ENCODE peak calls at places on chromosome 2, in seven cellular contexts. N is OCI-LY7; K is psoas muscle; V is fibroblast of lung; A is left lung; Z is CD8-positive, alpha-beta T cell; H is heart right ventricle. W is an unnamed sample.
A peak's percentile ranks its signal among the peaks of the same experiment; 100 is the strongest.

GRCh38 chr2:34251578-34251977 is 652.5 kb upstream of the FAM98A start:
- DNase-seq in N (no peak), H (no peak), Z (no peak), K (no peak), V (no peak), A (no peak), W (no peak)

GRCh38 chr2:54459037-54459441 is 2.9 kb downstream of the SPTBN1 start:
- DNase-seq in Z (no peak), A (no peak), V (peak; percentile 63), K (no peak), N (peak; percentile 13), H (no peak), W (no peak)

GRCh38 chr2:232875256-232876070 is 5.4 kb downstream of the SNORC start:
- DNase-seq in Z (no peak), N (no peak), A (no peak), H (no peak), V (no peak), K (no peak), W (no peak)

GRCh38 chr2:191954446-191954845 is 107.6 kb upstream of the CAVIN2 start:
- DNase-seq in H (no peak), K (no peak), A (no peak), N (no peak), Z (no peak), V (no peak), W (no peak)

GRCh38 chr2:43251171-43251731 is 24.8 kb upstream of the ZFP36L2 start:
- DNase-seq in A (no peak), H (no peak), N (no peak), V (peak; percentile 83), Z (no peak), K (no peak), W (no peak)

GRCh38 chr2:197851451-197851850 is 47.1 kb downstream of the PLCL1 start:
- DNase-seq in Z (no peak), N (no peak), A (no peak), K (no peak), V (no peak), H (no peak), W (no peak)

GRCh38 chr2:172293952-172294351 is 133.4 kb upstream of the ITGA6 start:
- DNase-seq in V (peak; percentile 14), K (no peak), Z (no peak), H (no peak), A (peak; percentile 49), N (no peak), W (no peak)

GRCh38 chr2:241773511-241774418 is 2.9 kb upstream of the GAL3ST2 start:
- DNase-seq in H (no peak), V (no peak), K (no peak), N (no peak), Z (no peak), A (no peak), W (peak; percentile 44)

GRCh38 chr2:45746888-45747287 is 95.4 kb downstream of the PRKCE start:
- DNase-seq in K (no peak), Z (no peak), H (no peak), V (no peak), A (no peak), N (no peak), W (no peak)

GRCh38 chr2:239175181-239175580 is 225.6 kb downstream of the HDAC4 start:
- DNase-seq in H (no peak), Z (no peak), N (no peak), V (no peak), K (no peak), A (peak; percentile 22), W (peak; percentile 25)
- H3K9me3 ChIP-seq in H (no peaks in the 10 kb centered on the region), Z (peaks cover 26% of the 10 kb centered on the region), N (peaks cover 6% of the 10 kb centered on the region), V (no peaks in the 10 kb centered on the region), K (peaks cover 13% of the 10 kb centered on the region), A (no peaks in the 10 kb centered on the region), W (peaks cover 6% of the 10 kb centered on the region)

GRCh38 chr2:26033769-26034596 is at the start of gene RAB10:
- DNase-seq in K (peak; percentile 100), Z (peak; percentile 99), N (peak; percentile 99), H (peak; percentile 99), V (peak; percentile 98), A (peak; percentile 99), W (peak; percentile 99)
- H3K4me1 ChIP-seq in K (peaks cover 27% of the 10 kb centered on the region), Z (peaks cover 29% of the 10 kb centered on the region), N (peaks cover 27% of the 10 kb centered on the region), H (peaks cover 43% of the 10 kb centered on the region), V (peaks cover 5% of the 10 kb centered on the region), A (peaks cover 15% of the 10 kb centered on the region), W (peaks cover 23% of the 10 kb centered on the region)

DNA sequence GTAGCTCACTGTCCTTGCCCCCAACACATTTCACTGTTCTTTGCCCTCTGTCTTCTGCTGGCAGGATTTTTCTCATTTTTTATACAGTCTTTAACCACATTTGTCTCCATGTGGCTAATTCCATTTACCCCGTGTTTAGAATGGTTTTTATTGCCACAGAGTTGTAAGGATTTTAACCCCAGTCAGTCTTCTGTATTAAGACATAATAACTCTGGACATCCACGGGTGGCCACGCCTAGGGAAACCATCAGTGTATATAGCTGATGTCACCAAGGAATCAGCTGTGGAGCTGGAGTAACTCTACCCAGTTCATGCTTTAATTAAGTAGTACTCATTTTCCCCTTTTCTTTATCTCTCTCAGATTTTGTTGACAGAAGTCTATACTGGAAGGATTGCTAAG is 139.8 kb downstream of the MAP4K4 start:
- DNase-seq in Z (no peak), H (no peak), N (no peak), A (no peak), V (no peak), K (no peak), W (no peak)
- H3K36me3 ChIP-seq in Z (peaks cover 38% of the 10 kb centered on the region), H (no peaks in the 10 kb centered on the region), N (peaks cover 87% of the 10 kb centered on the region), A (peaks cover 78% of the 10 kb centered on the region), V (peaks cover 5% of the 10 kb centered on the region), K (peaks cover 7% of the 10 kb centered on the region), W (peaks cover 66% of the 10 kb centered on the region)

GRCh38 chr2:88036162-88036561 is 19.4 kb downstream of the KRCC1 start:
- DNase-seq in K (no peak), H (no peak), V (no peak), N (no peak), A (no peak), Z (no peak), W (no peak)
- H3K9me3 ChIP-seq in K (no peaks in the 10 kb centered on the region), H (no peaks in the 10 kb centered on the region), V (no peaks in the 10 kb centered on the region), N (no peaks in the 10 kb centered on the region), A (no peaks in the 10 kb centered on the region), Z (no peaks in the 10 kb centered on the region), W (no peaks in the 10 kb centered on the region)

DNA sequence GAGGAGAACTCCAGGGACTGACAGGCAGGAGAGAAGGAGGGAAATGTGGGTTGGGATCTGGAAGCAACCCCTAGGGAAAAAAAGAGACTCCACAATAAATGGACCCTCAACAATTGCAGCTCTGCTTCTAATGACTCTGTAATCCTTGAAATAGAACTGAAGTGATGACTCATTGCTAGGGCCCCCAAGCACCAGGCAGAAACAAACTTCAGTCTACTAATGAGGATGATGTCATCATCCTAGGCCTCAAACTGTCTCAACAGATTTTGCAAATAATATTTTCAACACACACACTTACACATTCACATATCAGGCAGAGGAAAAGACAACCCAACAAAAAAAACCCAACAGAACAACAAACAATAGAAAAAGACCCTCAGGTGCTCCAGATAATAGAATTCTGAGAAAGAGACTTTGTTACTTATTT is 143.3 kb downstream of the HDAC4 start:
- DNase-seq in H (no peak), K (no peak), Z (no peak), A (no peak), V (peak; percentile 94), N (no peak), W (peak; percentile 85)
- H3K4me1 ChIP-seq in H (peaks cover 77% of the 10 kb centered on the region), K (peaks cover 91% of the 10 kb centered on the region), Z (peaks cover 78% of the 10 kb centered on the region), A (peaks cover 4% of the 10 kb centered on the region), V (peaks cover 2% of the 10 kb centered on the region), N (peaks cover 49% of the 10 kb centered on the region), W (peaks cover 29% of the 10 kb centered on the region)

GRCh38 chr2:151437630-151438029 is 27.9 kb downstream of the RIF1 start:
- DNase-seq in V (peak; percentile 10), H (no peak), A (no peak), Z (no peak), N (peak; percentile 44), K (no peak), W (no peak)
- H3K36me3 ChIP-seq in V (peaks cover 2% of the 10 kb centered on the region), H (peaks cover 4% of the 10 kb centered on the region), A (peaks cover 99% of the 10 kb centered on the region), Z (peaks cover 23% of the 10 kb centered on the region), N (peaks cover 95% of the 10 kb centered on the region), K (peaks cover 5% of the 10 kb centered on the region), W (peaks cover 79% of the 10 kb centered on the region)

GRCh38 chr2:215638687-215639086 is 202.8 kb upstream of the FN1 start:
- DNase-seq in N (no peak), K (no peak), Z (no peak), A (no peak), H (no peak), V (no peak), W (no peak)

GRCh38 chr2:215633360-215633759 is 197.5 kb upstream of the FN1 start:
- DNase-seq in V (no peak), H (no peak), A (no peak), Z (no peak), K (no peak), N (no peak), W (no peak)

GRCh38 chr2:215635788-215636139 is 199.9 kb upstream of the FN1 start:
- DNase-seq in N (no peak), Z (no peak), A (no peak), H (no peak), V (peak; percentile 83), K (no peak), W (no peak)

GRCh38 chr2:215637658-215638057 is 201.8 kb upstream of the FN1 start:
- DNase-seq in K (no peak), A (no peak), Z (no peak), N (no peak), H (no peak), V (peak; percentile 89), W (no peak)

GRCh38 chr2:215635071-215635787 is 199.4 kb upstream of the FN1 start:
- DNase-seq in Z (no peak), N (no peak), H (no peak), A (no peak), V (no peak), K (no peak), W (no peak)
- H3K9me3 ChIP-seq in Z (no peaks in the 10 kb centered on the region), N (no peaks in the 10 kb centered on the region), H (no peaks in the 10 kb centered on the region), A (no peaks in the 10 kb centered on the region), V (no peaks in the 10 kb centered on the region), K (peaks cover 16% of the 10 kb centered on the region), W (no peaks in the 10 kb centered on the region)

DNA sequence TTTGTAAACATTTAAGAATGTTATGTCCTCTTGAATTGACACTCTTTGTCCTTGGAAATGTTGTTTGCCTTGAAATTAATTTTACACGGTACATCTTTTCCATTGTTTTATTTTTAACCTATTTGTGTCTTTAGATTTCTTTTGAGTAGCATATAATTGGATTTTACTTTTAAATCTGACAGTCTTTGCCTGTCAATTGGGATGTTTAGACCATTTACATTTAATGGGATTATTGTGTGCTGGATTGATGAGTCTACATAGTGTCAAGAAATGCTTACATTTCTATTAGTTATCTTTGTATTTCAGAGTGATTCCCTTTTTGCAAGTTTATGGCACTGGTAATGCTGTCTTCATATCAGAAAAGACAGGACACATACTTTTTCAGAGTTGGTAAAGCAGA is 61.5 kb downstream of the BABAM2 start:
- DNase-seq in V (no peak), A (no peak), Z (no peak), K (no peak), N (no peak), H (no peak), W (no peak)
- H3K4me1 ChIP-seq in V (peaks cover 32% of the 10 kb centered on the region), A (peaks cover 20% of the 10 kb centered on the region), Z (peaks cover 18% of the 10 kb centered on the region), K (peaks cover 39% of the 10 kb centered on the region), N (peaks cover 6% of the 10 kb centered on the region), H (peaks cover 42% of the 10 kb centered on the region), W (peaks cover 25% of the 10 kb centered on the region)

DNA sequence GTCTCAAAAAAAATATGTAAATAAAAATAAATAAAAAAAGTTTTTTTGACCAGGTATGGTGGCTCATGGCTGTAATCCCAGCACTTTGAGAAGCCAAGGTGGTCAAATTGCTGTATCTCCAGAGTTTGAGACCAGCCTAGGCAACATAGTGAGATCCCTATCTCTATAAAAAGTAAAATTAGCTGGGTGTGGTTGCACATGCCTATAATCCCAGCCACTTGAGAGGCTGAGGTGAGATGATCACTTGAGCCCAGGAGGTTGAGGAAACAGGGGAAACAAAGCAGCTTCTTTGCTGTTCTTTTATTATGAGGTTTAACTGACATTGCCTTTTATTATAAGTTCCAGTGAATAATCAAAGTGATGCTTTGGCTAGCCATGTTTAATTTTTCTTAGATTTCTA is 25.0 kb downstream of the ACTR2 start:
- DNase-seq in H (no peak), V (no peak), Z (no peak), N (no peak), A (no peak), K (no peak), W (no peak)
- H3K36me3 ChIP-seq in H (no peaks in the 10 kb centered on the region), V (no peaks in the 10 kb centered on the region), Z (peaks cover 9% of the 10 kb centered on the region), N (peaks cover 82% of the 10 kb centered on the region), A (peaks cover 92% of the 10 kb centered on the region), K (peaks cover 3% of the 10 kb centered on the region), W (peaks cover 82% of the 10 kb centered on the region)